ENCODE peak calls at places on chromosomes 12 and 14, in seven cellular contexts. One of them, this sample, is unnamed. For H3K9me3, the result is how much of the 10 kb centered on the place peaks cover.

GRCh38 chr14:31692376-31692781 is 131.2 kb downstream of the NUBPL start:
- DNase-seq in ovary: no peak
- DNase-seq in CD4-positive, CD25-positive, alpha-beta regulatory T cell: no peak
- DNase-seq in heart left ventricle: no peak
- DNase-seq in neural progenitor cell: no peak
- DNase-seq in A673: peak
- DNase-seq in fibroblast of lung: peak
- DNase-seq in this sample: no peak

GRCh38 chr12:19894803-19895202 is 455.5 kb downstream of the AEBP2 start:
- DNase-seq in ovary: no peak
- DNase-seq in CD4-positive, CD25-positive, alpha-beta regulatory T cell: no peak
- DNase-seq in heart left ventricle: no peak
- DNase-seq in neural progenitor cell: no peak
- DNase-seq in A673: no peak
- DNase-seq in fibroblast of lung: no peak
- DNase-seq in this sample: no peak

GRCh38 chr12:6341439-6342139 is at the start of gene TNFRSF1A:
- DNase-seq in ovary: peak
- DNase-seq in CD4-positive, CD25-positive, alpha-beta regulatory T cell: peak
- DNase-seq in heart left ventricle: peak
- DNase-seq in neural progenitor cell: peak
- DNase-seq in A673: peak
- DNase-seq in fibroblast of lung: peak
- DNase-seq in this sample: peak

GRCh38 chr12:33994857-33995808 is 27.2 kb upstream of the ALG10 start:
- DNase-seq in ovary: no peak
- DNase-seq in CD4-positive, CD25-positive, alpha-beta regulatory T cell: no peak
- DNase-seq in heart left ventricle: no peak
- DNase-seq in neural progenitor cell: no peak
- DNase-seq in A673: no peak
- DNase-seq in fibroblast of lung: no peak
- DNase-seq in this sample: no peak

GRCh38 chr14:98602983-98603382 is 669.0 kb downstream of the BCL11B start:
- DNase-seq in ovary: no peak
- DNase-seq in CD4-positive, CD25-positive, alpha-beta regulatory T cell: no peak
- DNase-seq in heart left ventricle: no peak
- DNase-seq in neural progenitor cell: no peak
- DNase-seq in A673: no peak
- DNase-seq in fibroblast of lung: no peak
- DNase-seq in this sample: no peak

GRCh38 chr14:64550539-64551333 is 975 bp downstream of the PPP1R36 start:
- DNase-seq in ovary: no peak
- DNase-seq in CD4-positive, CD25-positive, alpha-beta regulatory T cell: no peak
- DNase-seq in heart left ventricle: no peak
- DNase-seq in neural progenitor cell: no peak
- DNase-seq in A673: no peak
- DNase-seq in fibroblast of lung: no peak
- DNase-seq in this sample: no peak

GRCh38 chr12:130017571-130018449 is 114.0 kb upstream of the TMEM132D start:
- DNase-seq in ovary: no peak
- DNase-seq in CD4-positive, CD25-positive, alpha-beta regulatory T cell: no peak
- DNase-seq in heart left ventricle: no peak
- DNase-seq in neural progenitor cell: peak
- DNase-seq in A673: no peak
- DNase-seq in fibroblast of lung: no peak
- DNase-seq in this sample: no peak

GRCh38 chr14:72515779-72516770 is 377.8 kb downstream of the DPF3 start:
- DNase-seq in ovary: no peak
- DNase-seq in CD4-positive, CD25-positive, alpha-beta regulatory T cell: no peak
- DNase-seq in heart left ventricle: no peak
- DNase-seq in neural progenitor cell: no peak
- DNase-seq in A673: no peak
- DNase-seq in fibroblast of lung: peak
- DNase-seq in this sample: peak

GRCh38 chr12:112998997-112999767 is 20.9 kb downstream of the OAS2 start:
- DNase-seq in ovary: no peak
- DNase-seq in CD4-positive, CD25-positive, alpha-beta regulatory T cell: no peak
- DNase-seq in heart left ventricle: no peak
- DNase-seq in neural progenitor cell: no peak
- DNase-seq in A673: no peak
- DNase-seq in fibroblast of lung: no peak
- DNase-seq in this sample: no peak

GRCh38 chr14:24056800-24057184 is 5.0 kb downstream of the CARMIL3 start:
- DNase-seq in ovary: no peak
- DNase-seq in CD4-positive, CD25-positive, alpha-beta regulatory T cell: no peak
- DNase-seq in heart left ventricle: no peak
- DNase-seq in neural progenitor cell: no peak
- DNase-seq in A673: no peak
- DNase-seq in fibroblast of lung: no peak
- DNase-seq in this sample: peak

GRCh38 chr12:82659343-82660207 is 27.1 kb upstream of the TMTC2 start:
- DNase-seq in ovary: no peak
- DNase-seq in CD4-positive, CD25-positive, alpha-beta regulatory T cell: no peak
- DNase-seq in heart left ventricle: no peak
- DNase-seq in neural progenitor cell: no peak
- DNase-seq in A673: no peak
- DNase-seq in fibroblast of lung: no peak
- DNase-seq in this sample: peak

GRCh38 chr12:70383484-70383883 is 17.4 kb downstream of the KCNMB4 start:
- DNase-seq in ovary: no peak
- DNase-seq in CD4-positive, CD25-positive, alpha-beta regulatory T cell: no peak
- DNase-seq in heart left ventricle: no peak
- DNase-seq in neural progenitor cell: no peak
- DNase-seq in A673: no peak
- DNase-seq in fibroblast of lung: no peak
- DNase-seq in this sample: no peak

GRCh38 chr12:42180990-42181611 is 36.4 kb upstream of the GXYLT1 start:
- DNase-seq in ovary: no peak
- DNase-seq in CD4-positive, CD25-positive, alpha-beta regulatory T cell: no peak
- DNase-seq in heart left ventricle: no peak
- DNase-seq in neural progenitor cell: no peak
- DNase-seq in A673: peak
- DNase-seq in fibroblast of lung: peak
- DNase-seq in this sample: no peak

GRCh38 chr12:110141389-110141788 is 17.2 kb downstream of the IFT81 start:
- DNase-seq in ovary: peak
- DNase-seq in CD4-positive, CD25-positive, alpha-beta regulatory T cell: no peak
- DNase-seq in heart left ventricle: peak
- DNase-seq in neural progenitor cell: no peak
- DNase-seq in A673: no peak
- DNase-seq in fibroblast of lung: peak
- DNase-seq in this sample: peak

DNA sequence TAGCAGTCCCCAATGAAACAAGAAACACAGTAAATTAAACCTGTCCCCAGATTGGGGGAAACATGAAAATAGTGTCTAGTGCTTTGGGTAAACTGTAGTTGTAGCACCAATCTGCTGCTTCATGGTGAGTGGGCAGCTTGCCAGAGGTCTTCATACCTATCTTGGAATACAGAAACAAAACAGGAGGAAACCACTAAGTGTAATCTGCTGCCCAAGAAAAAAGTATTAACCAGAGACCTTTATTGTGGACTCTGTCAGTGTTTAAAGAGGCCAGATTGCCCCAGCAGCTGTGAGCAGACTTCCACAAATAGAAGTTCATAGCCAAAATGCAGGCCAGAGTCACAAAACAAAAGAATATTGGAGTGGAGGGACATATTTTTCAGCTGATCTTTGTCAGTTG is 2.3 kb downstream of the ISCU start:
- DNase-seq in ovary: no peak
- DNase-seq in CD4-positive, CD25-positive, alpha-beta regulatory T cell: no peak
- DNase-seq in heart left ventricle: no peak
- DNase-seq in neural progenitor cell: no peak
- DNase-seq in A673: no peak
- DNase-seq in fibroblast of lung: no peak
- DNase-seq in this sample: no peak
- H3K4me3 ChIP-seq in ovary: no peak
- H3K4me3 ChIP-seq in CD4-positive, CD25-positive, alpha-beta regulatory T cell: no peak
- H3K4me3 ChIP-seq in heart left ventricle: no peak
- H3K4me3 ChIP-seq in neural progenitor cell: no peak
- H3K4me3 ChIP-seq in A673: no peak
- H3K4me3 ChIP-seq in fibroblast of lung: no peak
- H3K4me3 ChIP-seq in this sample: no peak

DNA sequence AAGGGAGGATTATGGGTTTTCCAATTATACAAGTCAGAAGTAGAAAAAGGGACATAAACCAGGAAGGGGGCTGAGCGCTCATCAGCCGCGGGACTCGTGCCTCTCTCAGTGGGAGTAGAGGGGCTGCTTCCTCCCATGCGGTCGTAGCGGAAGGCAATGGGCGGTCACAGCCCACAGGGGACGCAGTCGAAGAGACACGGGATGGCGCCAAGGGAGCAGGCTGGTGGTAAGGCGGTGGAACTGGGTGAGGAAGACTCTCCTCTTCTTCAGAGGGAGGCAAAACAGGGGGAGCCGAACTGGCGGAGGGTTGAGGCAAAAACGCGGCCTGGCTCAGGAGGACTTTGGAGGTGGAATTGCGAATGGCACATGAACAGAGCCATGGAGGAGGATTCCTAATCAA is 677.7 kb downstream of the TMEM121 start:
- DNase-seq in ovary: no peak
- DNase-seq in CD4-positive, CD25-positive, alpha-beta regulatory T cell: no peak
- DNase-seq in heart left ventricle: no peak
- DNase-seq in neural progenitor cell: no peak
- DNase-seq in A673: peak
- DNase-seq in fibroblast of lung: no peak
- DNase-seq in this sample: no peak
- H3K9me3 ChIP-seq in ovary: under half
- H3K9me3 ChIP-seq in CD4-positive, CD25-positive, alpha-beta regulatory T cell: under half
- H3K9me3 ChIP-seq in heart left ventricle: under half
- H3K9me3 ChIP-seq in neural progenitor cell: under half
- H3K9me3 ChIP-seq in A673: under half
- H3K9me3 ChIP-seq in fibroblast of lung: under half
- H3K9me3 ChIP-seq in this sample: under half

GRCh38 chr12:12331896-12332295 is 18.1 kb downstream of the MANSC1 start:
- DNase-seq in ovary: no peak
- DNase-seq in CD4-positive, CD25-positive, alpha-beta regulatory T cell: no peak
- DNase-seq in heart left ventricle: no peak
- DNase-seq in neural progenitor cell: no peak
- DNase-seq in A673: no peak
- DNase-seq in fibroblast of lung: no peak
- DNase-seq in this sample: no peak

GRCh38 chr12:12323606-12324005 is 26.4 kb downstream of the MANSC1 start:
- DNase-seq in ovary: no peak
- DNase-seq in CD4-positive, CD25-positive, alpha-beta regulatory T cell: no peak
- DNase-seq in heart left ventricle: no peak
- DNase-seq in neural progenitor cell: no peak
- DNase-seq in A673: no peak
- DNase-seq in fibroblast of lung: no peak
- DNase-seq in this sample: no peak

GRCh38 chr12:12331244-12331771 is 18.7 kb downstream of the MANSC1 start:
- DNase-seq in ovary: no peak
- DNase-seq in CD4-positive, CD25-positive, alpha-beta regulatory T cell: no peak
- DNase-seq in heart left ventricle: no peak
- DNase-seq in neural progenitor cell: peak
- DNase-seq in A673: no peak
- DNase-seq in fibroblast of lung: no peak
- DNase-seq in this sample: no peak

GRCh38 chr12:12326262-12326661 is 23.8 kb downstream of the MANSC1 start:
- DNase-seq in ovary: no peak
- DNase-seq in CD4-positive, CD25-positive, alpha-beta regulatory T cell: no peak
- DNase-seq in heart left ventricle: no peak
- DNase-seq in neural progenitor cell: no peak
- DNase-seq in A673: no peak
- DNase-seq in fibroblast of lung: no peak
- DNase-seq in this sample: no peak

DNA sequence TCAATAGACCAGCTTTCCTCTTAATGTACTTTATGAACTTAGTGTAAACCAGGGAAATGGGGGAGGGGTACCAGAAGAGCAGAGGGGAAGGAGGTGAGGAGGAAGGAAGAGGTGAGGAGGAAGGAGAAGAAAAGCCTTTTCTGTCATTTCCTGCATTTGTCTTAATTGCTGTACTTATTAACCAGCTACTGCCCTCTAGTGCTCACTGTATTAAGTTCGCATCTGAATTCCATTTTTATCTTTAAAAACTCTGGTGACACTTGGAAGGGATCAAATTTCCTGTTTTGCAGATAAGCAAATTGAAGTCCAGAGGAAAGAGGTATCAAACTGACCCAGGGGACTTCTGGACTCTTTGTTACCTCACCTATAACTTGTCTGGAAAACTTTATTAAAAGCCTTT is 22.2 kb downstream of the MANSC1 start:
- DNase-seq in ovary: no peak
- DNase-seq in CD4-positive, CD25-positive, alpha-beta regulatory T cell: peak
- DNase-seq in heart left ventricle: no peak
- DNase-seq in neural progenitor cell: peak
- DNase-seq in A673: peak
- DNase-seq in fibroblast of lung: peak
- DNase-seq in this sample: no peak
- H3K4me3 ChIP-seq in ovary: no peak
- H3K4me3 ChIP-seq in CD4-positive, CD25-positive, alpha-beta regulatory T cell: no peak
- H3K4me3 ChIP-seq in heart left ventricle: no peak
- H3K4me3 ChIP-seq in neural progenitor cell: no peak
- H3K4me3 ChIP-seq in A673: no peak
- H3K4me3 ChIP-seq in fibroblast of lung: no peak
- H3K4me3 ChIP-seq in this sample: no peak

GRCh38 chr14:103206023-103206481 is 82.8 kb downstream of the TNFAIP2 start:
- DNase-seq in ovary: peak
- DNase-seq in CD4-positive, CD25-positive, alpha-beta regulatory T cell: no peak
- DNase-seq in heart left ventricle: no peak
- DNase-seq in neural progenitor cell: no peak
- DNase-seq in A673: no peak
- DNase-seq in fibroblast of lung: no peak
- DNase-seq in this sample: no peak
- H3K9me3 ChIP-seq in ovary: under half
- H3K9me3 ChIP-seq in CD4-positive, CD25-positive, alpha-beta regulatory T cell: under half
- H3K9me3 ChIP-seq in heart left ventricle: under half
- H3K9me3 ChIP-seq in neural progenitor cell: under half
- H3K9me3 ChIP-seq in A673: under half
- H3K9me3 ChIP-seq in fibroblast of lung: under half
- H3K9me3 ChIP-seq in this sample: under half

GRCh38 chr14:69769623-69770022 is 2.7 kb downstream of the SRSF5 start:
- DNase-seq in ovary: peak
- DNase-seq in CD4-positive, CD25-positive, alpha-beta regulatory T cell: peak
- DNase-seq in heart left ventricle: no peak
- DNase-seq in neural progenitor cell: no peak
- DNase-seq in A673: no peak
- DNase-seq in fibroblast of lung: no peak
- DNase-seq in this sample: no peak
- H3K4me3 ChIP-seq in ovary: no peak
- H3K4me3 ChIP-seq in CD4-positive, CD25-positive, alpha-beta regulatory T cell: peak
- H3K4me3 ChIP-seq in heart left ventricle: no peak
- H3K4me3 ChIP-seq in neural progenitor cell: peak
- H3K4me3 ChIP-seq in A673: no peak
- H3K4me3 ChIP-seq in fibroblast of lung: no peak
- H3K4me3 ChIP-seq in this sample: no peak

DNA sequence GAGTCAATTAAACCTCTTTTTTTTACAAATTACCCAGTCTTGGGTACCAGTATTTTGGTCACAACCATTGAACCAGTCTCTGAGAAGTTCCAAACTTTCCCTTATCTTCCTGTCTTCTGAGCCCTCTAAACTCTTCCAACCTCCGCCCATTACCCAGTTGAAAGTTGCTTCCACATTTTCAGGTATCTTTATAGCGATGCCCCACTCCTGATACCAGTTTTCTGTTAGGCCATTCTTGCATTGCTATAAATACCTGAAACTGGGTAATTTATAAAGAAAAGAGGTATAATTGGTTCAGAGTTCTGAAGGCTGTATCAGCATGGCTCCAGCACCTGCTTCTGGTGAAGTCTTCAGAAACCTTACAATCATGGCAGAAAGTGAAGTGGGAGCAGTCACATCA is 31.7 kb downstream of the TTC5 start:
- DNase-seq in ovary: no peak
- DNase-seq in CD4-positive, CD25-positive, alpha-beta regulatory T cell: no peak
- DNase-seq in heart left ventricle: no peak
- DNase-seq in neural progenitor cell: no peak
- DNase-seq in A673: no peak
- DNase-seq in fibroblast of lung: no peak
- DNase-seq in this sample: no peak
- H3K9me3 ChIP-seq in ovary: under half
- H3K9me3 ChIP-seq in CD4-positive, CD25-positive, alpha-beta regulatory T cell: under half
- H3K9me3 ChIP-seq in heart left ventricle: under half
- H3K9me3 ChIP-seq in neural progenitor cell: under half
- H3K9me3 ChIP-seq in A673: under half
- H3K9me3 ChIP-seq in fibroblast of lung: under half
- H3K9me3 ChIP-seq in this sample: under half